ENCODE peak calls at places on chromosomes 6 and 20, in six cellular contexts. Q is esophagus muscularis mucosa; I is OCI-LY7; R is neural progenitor cell; O is adrenal gland; U is CD4-positive, alpha-beta memory T cell. B is an unnamed sample.

GRCh38 chr6:106692112-106692822 is 62.9 kb downstream of the QRSL1 start:
- DNase-seq in Q (no peak), I (no peak), R (peak; percentile 43), O (peak; percentile 69), U (no peak), B (no peak)

GRCh38 chr6:158645064-158646022 is 800 bp upstream of the DYNLT1 start:
- DNase-seq in Q (peak; percentile 70), I (no peak), R (no peak), O (no peak), U (no peak), B (no peak)

GRCh38 chr20:10861086-10861485 is 187.3 kb upstream of the JAG1 start:
- DNase-seq in Q (no peak), I (no peak), R (no peak), O (no peak), U (no peak), B (peak; percentile 2)

GRCh38 chr20:61391812-61392520 is 139.9 kb downstream of the CDH4 start:
- DNase-seq in Q (no peak), I (no peak), R (no peak), O (no peak), U (no peak), B (no peak)

GRCh38 chr20:44701116-44701865 is 13.9 kb upstream of the CCN5 start:
- DNase-seq in Q (no peak), I (no peak), R (no peak), O (no peak), U (no peak), B (no peak)

GRCh38 chr20:2984028-2984501 is 59.4 kb upstream of the GNRH2 start:
- DNase-seq in Q (no peak), I (peak; percentile 21), R (no peak), O (no peak), U (no peak), B (peak; percentile 47)

GRCh38 chr6:52426667-52427066 is 6.5 kb downstream of the EFHC1 start:
- DNase-seq in Q (no peak), I (no peak), R (no peak), O (no peak), U (no peak), B (no peak)

GRCh38 chr6:149642829-149643580 is 5.5 kb downstream of the KATNA1 start:
- DNase-seq in Q (no peak), I (no peak), R (no peak), O (no peak), U (no peak), B (peak; percentile 27)

GRCh38 chr6:2324166-2324953 is 79.0 kb upstream of the GMDS start:
- DNase-seq in Q (no peak), I (no peak), R (no peak), O (no peak), U (no peak), B (no peak)

GRCh38 chr6:52647199-52647598 is 23.7 kb upstream of the TMEM14A start:
- DNase-seq in Q (no peak), I (no peak), R (no peak), O (no peak), U (no peak), B (no peak)

GRCh38 chr20:50270569-50270968 is 79.9 kb downstream of the CEBPB start:
- DNase-seq in Q (no peak), I (no peak), R (no peak), O (peak; percentile 42), U (no peak), B (no peak)

GRCh38 chr6:71886184-71887005 is at the start of gene RIMS1:
- DNase-seq in Q (no peak), I (no peak), R (peak; percentile 84), O (no peak), U (no peak), B (peak; percentile 68)
- H3K4me3 ChIP-seq in Q (peak within 1 kb of the TSS; percentile 47), I (no peak within 1 kb of the TSS), R (peak within 1 kb of the TSS; percentile 60), O (no peak within 1 kb of the TSS), U (no peak within 1 kb of the TSS), B (peak within 1 kb of the TSS; percentile 47)

DNA sequence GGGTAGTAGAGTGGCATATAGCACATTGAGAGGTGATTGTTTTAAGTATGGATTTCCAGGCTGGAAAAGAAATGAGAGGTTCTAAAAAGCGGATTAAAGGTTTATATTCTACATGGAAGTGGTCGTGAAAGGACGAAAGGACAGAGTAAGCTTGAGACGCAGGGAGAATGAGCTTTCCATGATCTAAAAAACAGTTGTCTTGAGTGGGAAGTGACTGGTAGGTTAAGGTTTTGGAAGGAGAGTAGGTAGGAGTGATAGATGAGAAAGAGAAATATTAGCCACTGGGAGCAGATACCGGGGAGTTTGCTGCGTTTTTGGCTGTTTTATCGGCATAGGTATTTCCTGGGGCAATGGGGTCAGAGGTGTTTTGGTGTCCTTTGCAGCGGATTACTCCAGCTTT is 750.6 kb upstream of the ADGRB3 start:
- DNase-seq in Q (no peak), I (no peak), R (no peak), O (no peak), U (no peak), B (no peak)
- H3K4me3 ChIP-seq in Q (no peak overlapping the region), I (no peak overlapping the region), R (no peak overlapping the region), O (no peak overlapping the region), U (no peak overlapping the region), B (no peak overlapping the region)

GRCh38 chr20:59122377-59122932 is 41.2 kb upstream of the ZNF831 start:
- DNase-seq in Q (no peak), I (peak; percentile 38), R (peak; percentile 10), O (no peak), U (no peak), B (no peak)

GRCh38 chr20:59123011-59123676 is 40.5 kb upstream of the ZNF831 start:
- DNase-seq in Q (no peak), I (peak; percentile 88), R (no peak), O (no peak), U (peak; percentile 85), B (no peak)

GRCh38 chr20:59125332-59125731 is 38.3 kb upstream of the ZNF831 start:
- DNase-seq in Q (no peak), I (no peak), R (no peak), O (no peak), U (no peak), B (no peak)

GRCh38 chr20:59124326-59125029 is 39.1 kb upstream of the ZNF831 start:
- DNase-seq in Q (no peak), I (peak; percentile 10), R (no peak), O (no peak), U (no peak), B (no peak)

GRCh38 chr20:59123677-59124060 is 40.0 kb upstream of the ZNF831 start:
- DNase-seq in Q (no peak), I (peak; percentile 14), R (no peak), O (no peak), U (no peak), B (no peak)
- H3K4me3 ChIP-seq in Q (no peak overlapping the region), I (peak overlapping the region; percentile 67), R (no peak overlapping the region), O (no peak overlapping the region), U (peak overlapping the region; percentile 7), B (no peak overlapping the region)

GRCh38 chr6:29722773-29723665 is at the start of gene HLA-F:
- DNase-seq in Q (peak; percentile 98), I (peak; percentile 86), R (peak; percentile 75), O (peak; percentile 90), U (peak; percentile 88), B (peak; percentile 95)
- H3K4me3 ChIP-seq in Q (peak within 1 kb of the TSS; percentile 86), I (peak within 1 kb of the TSS; percentile 99), R (peak within 1 kb of the TSS; percentile 55), O (peak within 1 kb of the TSS; percentile 47), U (peak within 1 kb of the TSS; percentile 95), B (peak within 1 kb of the TSS; percentile 97)

GRCh38 chr6:157221049-157221816 is 102.1 kb downstream of the TMEM242 start:
- DNase-seq in Q (no peak), I (peak; percentile 72), R (no peak), O (peak; percentile 85), U (peak; percentile 83), B (peak; percentile 80)
- H3K4me3 ChIP-seq in Q (peak overlapping the region; percentile 55), I (peak overlapping the region; percentile 63), R (no peak overlapping the region), O (peak overlapping the region; percentile 13), U (no peak overlapping the region), B (peak overlapping the region; percentile 61)

GRCh38 chr6:100475554-100476325 is 11.0 kb upstream of the SIM1 start:
- DNase-seq in Q (peak; percentile 64), I (no peak), R (no peak), O (no peak), U (no peak), B (peak; percentile 81)
- H3K4me3 ChIP-seq in Q (no peak overlapping the region), I (no peak overlapping the region), R (no peak overlapping the region), O (no peak overlapping the region), U (no peak overlapping the region), B (no peak overlapping the region)

B was measured in GM12865.